ENCODE peak calls at places on chromosomes 1 and 21, in six cellular contexts. C, Y, O, N, G and U are unnamed samples.

GRCh38 chr1:244212219-244212618 is 161.1 kb downstream of the ZBTB18 start:
- DNase-seq in Y (no peak), N (no peak), C (no peak), O (no peak), G (no peak), U (no peak)

GRCh38 chr1:43934986-43935324 is 1.4 kb downstream of the ARTN start:
- DNase-seq in C (no peak), Y (no peak), N (no peak), G (no peak), O (no peak), U (no peak)

GRCh38 chr1:63668298-63668697 is 75.1 kb downstream of the PGM1 start:
- DNase-seq in N (no peak), O (no peak), C (no peak), Y (no peak), G (no peak), U (no peak)

GRCh38 chr1:58839871-58840835 is 56.3 kb upstream of the JUN start:
- DNase-seq in C (no peak), O (no peak), G (no peak), Y (no peak), N (no peak), U (no peak)

GRCh38 chr21:44946254-44947041 is 6.6 kb downstream of the SLX9 start:
- DNase-seq in C (no peak), O (no peak), Y (no peak), N (no peak), G (no peak), U (no peak)

GRCh38 chr1:63987014-63987630 is 213.3 kb downstream of the ROR1 start:
- DNase-seq in O (no peak), G (no peak), C (no peak), N (no peak), Y (no peak), U (no peak)

GRCh38 chr1:32773764-32774463 is 43.2 kb downstream of the YARS1 start:
- DNase-seq in C (no peak), O (no peak), Y (no peak), G (no peak), N (no peak), U (no peak)

GRCh38 chr1:213724640-213725536 is 262.9 kb upstream of the PROX1 start:
- DNase-seq in O (no peak), C (no peak), Y (no peak), N (no peak), G (peak), U (no peak)

GRCh38 chr1:232974971-232975370 is 24.6 kb downstream of the NTPCR start:
- DNase-seq in G (no peak), N (no peak), Y (peak), O (no peak), C (no peak), U (no peak)

GRCh38 chr1:191371626-191372025 is 786.6 kb upstream of the RGS18 start:
- DNase-seq in G (no peak), C (no peak), O (no peak), N (no peak), Y (no peak), U (no peak)